ENCODE peak calls at places on chromosomes 13 and 19, in five cellular contexts. L, T, Z, G and V are unnamed samples.

GRCh38 chr13:27004866-27005265 is 166.7 kb downstream of the USP12 start:
- DNase-seq in L (no peak), T (no peak), Z (no peak), G (no peak), V (no peak)

GRCh38 chr19:35044317-35045117 is 3.0 kb downstream of the HPN start:
- DNase-seq in L (peak), T (peak), Z (peak), G (peak), V (peak)

GRCh38 chr13:65889368-65889767 is 1340.8 kb downstream of the PCDH9 start:
- DNase-seq in L (no peak), T (no peak), Z (no peak), G (no peak), V (no peak)

GRCh38 chr13:106063591-106064308 is 471.7 kb downstream of the EFNB2 start:
- DNase-seq in L (no peak), T (no peak), Z (no peak), G (no peak), V (no peak)

GRCh38 chr19:8212212-8212611 is 3.0 kb downstream of the CERS4 start:
- DNase-seq in L (no peak), T (no peak), Z (no peak), G (no peak), V (no peak)

GRCh38 chr19:8163781-8164180 is 14.4 kb upstream of the FBN3 start:
- DNase-seq in L (no peak), T (no peak), Z (no peak), G (no peak), V (no peak)

GRCh38 chr13:75908137-75908536 is 272.0 kb downstream of the LMO7 start:
- DNase-seq in L (no peak), T (no peak), Z (peak), G (peak), V (no peak)

GRCh38 chr19:52099497-52100138 is 4.1 kb upstream of the ZNF841 start:
- DNase-seq in L (no peak), T (no peak), Z (no peak), G (no peak), V (no peak)

GRCh38 chr13:40023608-40024577 is 368.4 kb downstream of the COG6 start:
- DNase-seq in L (no peak), T (no peak), Z (no peak), G (no peak), V (no peak)

GRCh38 chr13:25064396-25064795 is 31.5 kb upstream of the PABPC3 start:
- DNase-seq in L (no peak), T (no peak), Z (no peak), G (no peak), V (no peak)

GRCh38 chr13:41740479-41740878 is 220.4 kb downstream of the VWA8 start:
- DNase-seq in L (no peak), T (no peak), Z (no peak), G (no peak), V (no peak)

GRCh38 chr19:21921691-21922180 is 85.8 kb upstream of the ZNF43 start:
- DNase-seq in L (no peak), T (no peak), Z (no peak), G (no peak), V (no peak)

GRCh38 chr13:58655086-58655485 is 1023.5 kb downstream of the PCDH17 start:
- DNase-seq in L (no peak), T (no peak), Z (no peak), G (no peak), V (no peak)

GRCh38 chr19:19606021-19606420 is 12.5 kb downstream of the PBX4 start:
- DNase-seq in L (no peak), T (no peak), Z (no peak), G (peak), V (peak)

GRCh38 chr19:10305139-10305806 is 4.3 kb downstream of the ZGLP1 start:
- DNase-seq in L (no peak), T (no peak), Z (no peak), G (no peak), V (no peak)

GRCh38 chr19:531753-532571 is at the start of gene CDC34:
- DNase-seq in L (no peak), T (no peak), Z (peak), G (no peak), V (no peak)

GRCh38 chr13:59409211-59409610 is 754.5 kb downstream of the DIAPH3 start:
- DNase-seq in L (no peak), T (no peak), Z (no peak), G (no peak), V (no peak)

GRCh38 chr13:32086791-32087441 is 55.3 kb downstream of the FRY start:
- DNase-seq in L (no peak), T (no peak), Z (no peak), G (no peak), V (no peak)

GRCh38 chr19:32719611-32720059 is at the start of gene TDRD12:
- DNase-seq in L (no peak), T (no peak), Z (no peak), G (no peak), V (no peak)

GRCh38 chr13:68816715-68817114 is 1290.9 kb upstream of the ATXN8OS start:
- DNase-seq in L (no peak), T (no peak), Z (no peak), G (no peak), V (no peak)

GRCh38 chr19:8459520-8460260 is 14.9 kb downstream of the HNRNPM start:
- DNase-seq in L (no peak), T (peak), Z (no peak), G (no peak), V (no peak)

GRCh38 chr19:46618670-46619231 is 6.1 kb downstream of the PTGIR start:
- DNase-seq in L (no peak), T (no peak), Z (no peak), G (no peak), V (no peak)

GRCh38 chr13:73416093-73416492 is 357.3 kb downstream of the KLF5 start:
- DNase-seq in L (no peak), T (no peak), Z (no peak), G (no peak), V (no peak)

GRCh38 chr13:95235199-95235726 is 66.0 kb downstream of the ABCC4 start:
- DNase-seq in L (no peak), T (no peak), Z (no peak), G (no peak), V (no peak)

GRCh38 chr19:45475537-45476348 is 7.9 kb downstream of the FOSB start:
- DNase-seq in L (no peak), T (no peak), Z (no peak), G (no peak), V (no peak)

GRCh38 chr19:56637976-56638555 is 4.9 kb upstream of the SMIM17 start:
- DNase-seq in L (peak), T (peak), Z (peak), G (peak), V (no peak)

DNA sequence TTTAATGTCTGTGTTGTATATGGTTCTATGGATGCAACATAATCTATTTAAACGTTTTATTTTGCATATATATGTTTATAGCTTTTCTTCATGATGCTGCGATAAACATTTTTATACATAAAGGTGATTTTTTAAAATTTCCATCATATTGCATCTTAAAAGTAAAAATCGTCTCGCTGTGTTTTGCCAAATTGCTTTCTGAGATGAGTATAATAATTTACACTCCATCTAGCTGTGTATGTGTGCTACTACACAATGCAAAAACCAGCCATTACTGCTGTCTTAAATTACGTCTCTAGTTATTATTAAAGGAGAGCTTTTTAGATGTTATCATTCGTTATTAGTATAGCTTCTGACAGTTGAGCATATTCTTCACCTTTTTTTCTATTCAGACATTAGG is 37.2 kb downstream of the METTL21C start:
- DNase-seq in L (no peak), T (peak), Z (no peak), G (no peak), V (no peak)
- TF ChIP-seq CTCF in L (peak), T (no peak), Z (peak), G (no peak), V (peak)

GRCh38 chr13:45473627-45474026 is 8.9 kb downstream of the COG3 start:
- DNase-seq in L (no peak), T (no peak), Z (peak), G (no peak), V (no peak)
- TF ChIP-seq CTCF in L (peak), T (no peak), Z (no peak), G (peak), V (peak)

GRCh38 chr19:29873801-29874575 is 62.2 kb downstream of the CCNE1 start:
- DNase-seq in L (no peak), T (no peak), Z (no peak), G (no peak), V (no peak)
- TF ChIP-seq CTCF in L (peak), T (peak), Z (peak), G (no peak), V (peak)

GRCh38 chr13:51869921-51870320 is 8.2 kb downstream of the CCDC70 start:
- DNase-seq in L (no peak), T (no peak), Z (no peak), G (no peak), V (no peak)

GRCh38 chr13:51862965-51863364 is 1.2 kb downstream of the CCDC70 start:
- DNase-seq in L (no peak), T (no peak), Z (no peak), G (no peak), V (no peak)

GRCh38 chr13:51861728-51862300 is at the start of gene CCDC70:
- DNase-seq in L (no peak), T (no peak), Z (no peak), G (no peak), V (no peak)

GRCh38 chr13:51867062-51867461 is 5.3 kb downstream of the CCDC70 start:
- DNase-seq in L (no peak), T (no peak), Z (no peak), G (no peak), V (no peak)

DNA sequence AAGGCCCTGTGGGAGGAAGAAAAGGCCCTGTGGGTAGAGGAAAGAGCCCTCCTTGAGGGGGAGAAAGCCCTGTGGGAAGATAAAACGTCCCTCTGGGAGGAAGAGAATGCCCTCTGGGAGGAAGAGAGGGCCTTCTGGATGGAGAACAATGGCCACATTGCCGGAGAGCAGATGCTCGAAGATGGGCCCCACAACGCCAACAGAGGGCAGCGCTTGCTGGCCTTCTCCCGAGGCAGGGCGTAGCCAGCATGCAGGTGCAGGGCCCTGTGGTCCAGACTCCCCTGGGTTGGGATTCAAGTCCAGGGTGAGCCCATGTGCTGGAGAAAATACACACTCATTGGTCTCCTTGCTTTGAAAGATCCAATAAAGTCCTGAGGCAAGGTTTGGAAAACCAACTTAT is 4.1 kb downstream of the CCDC70 start:
- DNase-seq in L (no peak), T (no peak), Z (no peak), G (no peak), V (no peak)
- TF ChIP-seq CTCF in L (no peak), T (no peak), Z (no peak), G (no peak), V (no peak)

GRCh38 chr13:30551194-30551593 is 66.5 kb upstream of the USPL1 start:
- DNase-seq in L (peak), T (no peak), Z (peak), G (no peak), V (no peak)
- TF ChIP-seq CTCF in L (no peak), T (peak), Z (peak), G (peak), V (no peak)